ENCODE peak calls at places on chromosome 1, in nine cellular contexts. G, W, D, B, K, C, R, H and N are unnamed samples.

GRCh38 chr1:113247805-113248204 is 142.5 kb upstream of the MAGI3 start:
- DNase-seq in G (no peak), W (no peak), D (no peak), B (no peak), K (no peak), C (no peak), R (no peak), H (no peak), N (no peak)

GRCh38 chr1:62682531-62682930 is 5.7 kb downstream of the DOCK7 start:
- DNase-seq in G (no peak), W (no peak), D (peak), B (no peak), K (no peak), C (no peak), R (no peak), H (no peak), N (no peak)

GRCh38 chr1:243850368-243851128 is 505 bp upstream of the AKT3 start:
- DNase-seq in G (peak), W (peak), D (peak), B (peak), K (peak), C (peak), R (peak), H (peak), N (peak)

GRCh38 chr1:107964397-107965111 is 426 bp downstream of the VAV3 start:
- DNase-seq in G (no peak), W (no peak), D (peak), B (peak), K (peak), C (peak), R (no peak), H (peak), N (no peak)

GRCh38 chr1:93681549-93682412 is at the start of gene BCAR3:
- DNase-seq in G (no peak), W (peak), D (peak), B (peak), K (peak), C (peak), R (peak), H (peak), N (no peak)

GRCh38 chr1:197521118-197521739 is 253.2 kb downstream of the CRB1 start:
- DNase-seq in G (peak), W (no peak), D (peak), B (peak), K (no peak), C (no peak), R (no peak), H (peak), N (no peak)

GRCh38 chr1:39576016-39576657 is 453 bp downstream of the PABPC4 start:
- DNase-seq in G (no peak), W (no peak), D (peak), B (peak), K (no peak), C (peak), R (no peak), H (no peak), N (no peak)

GRCh38 chr1:112522621-112523020 is 13.9 kb downstream of the WNT2B start:
- DNase-seq in G (no peak), W (no peak), D (peak), B (no peak), K (no peak), C (no peak), R (no peak), H (peak), N (no peak)

GRCh38 chr1:228316589-228317387 is 89.8 kb downstream of the TRIM11 start:
- DNase-seq in G (no peak), W (peak), D (no peak), B (no peak), K (peak), C (no peak), R (no peak), H (no peak), N (no peak)

GRCh38 chr1:18531503-18531845 is 50.7 kb downstream of the KLHDC7A start:
- DNase-seq in G (no peak), W (no peak), D (no peak), B (no peak), K (peak), C (no peak), R (no peak), H (no peak), N (no peak)

GRCh38 chr1:93967276-93967675 is 58.0 kb upstream of the GCLM start:
- DNase-seq in G (no peak), W (no peak), D (no peak), B (no peak), K (no peak), C (no peak), R (no peak), H (no peak), N (no peak)

GRCh38 chr1:53766766-53767409 is 27.9 kb upstream of the GLIS1 start:
- DNase-seq in G (no peak), W (no peak), D (peak), B (no peak), K (no peak), C (no peak), R (no peak), H (peak), N (no peak)

GRCh38 chr1:100734716-100735115 is 15.2 kb downstream of the VCAM1 start:
- DNase-seq in G (no peak), W (no peak), D (no peak), B (no peak), K (no peak), C (no peak), R (no peak), H (no peak), N (no peak)

GRCh38 chr1:172630060-172630818 is 28.7 kb upstream of the FASLG start:
- DNase-seq in G (no peak), W (no peak), D (peak), B (no peak), K (no peak), C (no peak), R (no peak), H (no peak), N (no peak)

DNA sequence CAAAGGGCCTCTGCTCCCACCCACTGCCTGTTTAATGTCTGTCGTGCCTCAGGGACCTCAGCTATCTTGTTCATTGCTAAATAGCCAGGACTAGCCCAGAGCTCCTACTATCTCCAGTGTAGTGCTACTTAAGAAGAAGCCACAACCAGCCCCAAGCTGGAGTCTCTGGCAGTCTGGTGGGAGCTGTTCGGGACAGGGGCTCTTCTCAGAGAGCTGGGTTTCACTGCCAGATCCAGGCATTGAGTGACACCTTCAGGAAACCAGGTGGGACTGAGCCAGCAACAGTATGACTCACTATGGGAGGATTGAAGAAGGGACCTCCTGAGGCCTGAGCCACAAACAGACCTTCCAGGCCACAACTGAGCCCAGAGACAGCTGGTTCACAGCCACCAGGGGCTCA is 25.4 kb downstream of the MATN1 start:
- DNase-seq in G (no peak), W (peak), D (peak), B (peak), K (no peak), C (no peak), R (no peak), H (peak), N (no peak)
- TF ChIP-seq CTCF in G (no peak), W (no peak), D (no peak), B (no peak), K (peak), C (no peak), R (no peak), H (no peak), N (no peak)

GRCh38 chr1:176444286-176444685 is 18.7 kb upstream of the PAPPA2 start:
- DNase-seq in G (no peak), W (no peak), D (no peak), B (no peak), K (no peak), C (no peak), R (no peak), H (no peak), N (no peak)
- TF ChIP-seq CTCF in G (no peak), W (no peak), D (no peak), B (no peak), K (no peak), C (no peak), R (peak), H (no peak), N (no peak)

DNA sequence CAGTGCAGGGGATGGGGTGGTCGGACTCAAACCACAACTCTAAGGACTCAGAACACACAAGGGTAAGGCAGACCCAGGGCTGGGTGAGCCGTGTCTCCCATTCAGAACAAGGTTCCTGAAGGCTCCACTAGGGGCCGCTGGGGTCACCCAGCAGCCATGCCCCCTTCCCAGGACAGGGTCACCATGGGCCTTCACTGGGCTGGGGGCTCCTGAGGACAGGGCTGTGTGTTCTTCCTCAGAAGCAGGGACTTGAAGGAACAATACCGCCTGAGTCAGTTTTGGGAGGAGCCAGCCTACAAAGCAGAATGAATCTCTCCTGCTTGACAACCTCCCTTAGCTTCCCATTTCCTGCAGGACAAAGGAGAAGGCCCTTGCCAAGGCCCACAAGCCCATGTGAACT is 15.4 kb downstream of the RIMS3 start:
- DNase-seq in G (no peak), W (no peak), D (no peak), B (peak), K (peak), C (no peak), R (no peak), H (no peak), N (no peak)
- TF ChIP-seq CTCF in G (no peak), W (no peak), D (peak), B (peak), K (peak), C (no peak), R (peak), H (no peak), N (peak)

DNA sequence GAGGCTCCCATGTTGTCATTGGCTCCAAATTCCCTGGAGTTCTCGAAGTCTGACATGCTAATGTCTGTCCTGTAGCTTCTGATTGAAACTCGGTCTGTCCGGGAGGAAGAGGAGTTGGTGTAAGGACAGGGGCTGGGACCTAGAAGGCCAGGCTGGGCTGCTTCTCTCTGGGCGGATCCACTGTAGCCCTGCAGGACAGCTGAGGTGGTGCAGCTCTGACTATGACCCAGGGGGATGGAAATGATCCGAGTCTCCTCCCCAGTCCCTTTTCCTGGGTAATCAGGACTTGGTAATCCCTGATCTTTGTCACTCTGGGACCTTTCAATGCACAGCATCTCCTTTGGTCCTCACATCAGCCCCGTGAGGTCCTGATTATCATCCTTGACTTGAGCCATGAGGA is 10.0 kb upstream of the FCMR start:
- DNase-seq in G (no peak), W (no peak), D (no peak), B (no peak), K (peak), C (no peak), R (no peak), H (no peak), N (no peak)
- TF ChIP-seq CTCF in G (no peak), W (no peak), D (peak), B (no peak), K (peak), C (no peak), R (no peak), H (no peak), N (no peak)

GRCh38 chr1:201346987-201347386 is 30.5 kb downstream of the TNNT2 start:
- DNase-seq in G (no peak), W (no peak), D (no peak), B (no peak), K (no peak), C (no peak), R (no peak), H (no peak), N (no peak)
- TF ChIP-seq CTCF in G (no peak), W (no peak), D (no peak), B (no peak), K (no peak), C (no peak), R (no peak), H (no peak), N (no peak)

DNA sequence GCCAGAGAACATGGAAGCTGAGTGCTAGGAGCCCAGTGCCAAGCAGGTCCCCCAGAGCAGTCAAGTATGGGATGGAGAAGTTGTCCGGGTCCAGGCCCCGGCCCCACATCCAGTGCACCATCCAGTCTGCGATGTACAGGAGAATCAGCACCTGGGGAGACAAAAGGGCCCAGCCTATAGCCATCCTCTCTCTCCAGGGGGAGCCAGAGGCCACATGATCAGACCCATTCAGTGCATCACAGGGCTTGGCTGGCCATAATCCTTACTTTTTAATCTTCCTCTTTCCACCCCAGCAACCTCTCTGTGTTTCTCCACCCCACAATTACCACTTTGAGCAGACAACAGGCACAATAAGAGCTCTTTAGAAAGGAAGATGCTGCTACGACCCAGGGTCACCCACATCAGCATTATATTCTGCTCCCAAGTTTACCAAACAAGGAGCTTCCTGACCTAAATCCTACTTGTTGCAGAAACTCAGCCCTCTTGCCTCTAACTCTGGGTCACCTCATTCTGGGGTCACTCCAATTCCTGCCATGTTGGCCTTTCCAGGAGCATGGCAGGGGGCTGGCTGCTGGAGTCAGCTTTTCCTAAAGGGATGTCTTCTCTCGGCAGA is 16.4 kb upstream of the RAB29 start:
- DNase-seq in G (peak), W (no peak), D (peak), B (peak), K (peak), C (peak), R (peak), H (peak), N (peak)
- TF ChIP-seq CTCF in G (peak), W (peak), D (peak), B (peak), K (peak), C (no peak), R (peak), H (peak), N (peak)